ENCODE peak calls at places on chromosomes 11 and 22, in five cellular contexts. K is K562, I is H1, Z is GM12891, H is HepG2. U is an unnamed sample.

GRCh38 chr22:19663821-19664325 is 50.4 kb upstream of the SEPTIN5 start:
- DNase-seq in K (peak; percentile 82), I (peak; percentile 50), Z (no peak), H (no peak), U (no peak)

GRCh38 chr11:118622376-118623290 is 15.2 kb downstream of the PHLDB1 start:
- DNase-seq in K (no peak), I (no peak), Z (no peak), H (no peak), U (no peak)

GRCh38 chr11:26761382-26761781 is 39.5 kb upstream of the SLC5A12 start:
- DNase-seq in K (no peak), I (no peak), Z (no peak), H (no peak), U (no peak)

GRCh38 chr22:20165421-20165820 is 14.6 kb upstream of the CCDC188 start:
- DNase-seq in K (no peak), I (no peak), Z (no peak), H (no peak), U (no peak)

GRCh38 chr11:99271527-99271926 is 250.8 kb downstream of the CNTN5 start:
- DNase-seq in K (no peak), I (peak; percentile 50), Z (no peak), H (no peak), U (no peak)

GRCh38 chr11:65553301-65554001 is 4.7 kb downstream of the LTBP3 start:
- DNase-seq in K (peak; percentile 77), I (peak; percentile 86), Z (no peak), H (no peak), U (no peak)

GRCh38 chr22:40511604-40512003 is 124.9 kb downstream of the MRTFA start:
- DNase-seq in K (no peak), I (no peak), Z (no peak), H (no peak), U (no peak)

GRCh38 chr22:44711701-44712100 is 9.7 kb downstream of the PRR5 start:
- DNase-seq in K (no peak), I (no peak), Z (no peak), H (no peak), U (no peak)

GRCh38 chr22:42317691-42318547 is 47.5 kb upstream of the TCF20 start:
- DNase-seq in K (no peak), I (no peak), Z (no peak), H (no peak), U (no peak)

GRCh38 chr11:8720376-8720775 is 37.8 kb downstream of the RPL27A start:
- DNase-seq in K (no peak), I (no peak), Z (no peak), H (no peak), U (no peak)

GRCh38 chr11:128247235-128247594 is 340.1 kb downstream of the ETS1 start:
- DNase-seq in K (no peak), I (no peak), Z (no peak), H (no peak), U (no peak)

GRCh38 chr22:30245985-30246901 is at the start of gene LIF:
- DNase-seq in K (peak; percentile 60), I (peak; percentile 75), Z (peak; percentile 77), H (no peak), U (peak; percentile 60)

GRCh38 chr11:111359223-111360149 is 19.6 kb downstream of the POU2AF1 start:
- DNase-seq in K (no peak), I (no peak), Z (no peak), H (peak; percentile 74), U (no peak)

DNA sequence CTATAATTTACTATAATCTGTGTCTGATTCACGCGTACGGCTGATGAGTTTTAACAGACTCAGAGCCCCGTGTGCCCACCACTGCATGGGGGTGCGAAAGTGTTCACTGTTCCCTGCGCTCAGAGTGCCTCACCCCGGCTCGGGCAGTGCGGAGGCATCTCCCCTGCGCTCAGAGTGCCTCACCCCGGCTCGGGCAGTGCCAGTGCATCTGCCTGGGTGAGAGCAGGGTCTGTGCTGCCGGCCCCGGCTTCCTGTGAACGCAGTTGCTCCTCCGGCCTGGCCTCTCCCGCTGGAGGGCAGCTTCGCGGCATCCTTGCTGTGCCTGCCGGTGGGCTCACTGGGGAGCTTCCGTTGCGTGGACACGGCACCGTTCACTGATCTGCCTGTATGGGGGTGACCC is 14.2 kb downstream of the PTDSS2 start:
- DNase-seq in K (no peak), I (no peak), Z (no peak), H (no peak), U (no peak)
- TF ChIP-seq TAF1 in K (no peak), I (no peak), Z (no peak), H (no peak), U (no peak)

DNA sequence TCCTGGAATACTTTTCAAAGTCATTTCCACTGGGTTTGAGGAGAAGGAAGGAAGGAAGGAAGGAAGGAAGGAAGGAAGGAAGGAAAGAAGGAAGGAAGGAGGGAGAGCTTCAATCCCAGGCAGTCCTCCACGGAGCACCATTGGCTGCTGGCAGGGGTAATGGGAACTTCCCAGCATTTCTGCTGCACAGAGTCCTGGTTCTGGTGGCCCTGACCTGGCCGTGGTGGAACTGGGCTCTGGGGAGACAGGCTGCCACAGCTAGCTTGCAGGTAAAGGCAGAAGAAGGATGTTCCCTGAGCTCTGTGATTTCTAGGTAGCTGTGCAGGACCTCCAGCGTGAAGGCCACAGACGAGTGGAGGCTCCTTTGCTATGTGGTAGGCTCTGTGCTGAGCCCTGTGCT is 10.6 kb downstream of the PKNOX2 start:
- DNase-seq in K (no peak), I (no peak), Z (no peak), H (no peak), U (no peak)
- TF ChIP-seq TAF1 in K (no peak), I (no peak), Z (no peak), H (no peak), U (no peak)

DNA sequence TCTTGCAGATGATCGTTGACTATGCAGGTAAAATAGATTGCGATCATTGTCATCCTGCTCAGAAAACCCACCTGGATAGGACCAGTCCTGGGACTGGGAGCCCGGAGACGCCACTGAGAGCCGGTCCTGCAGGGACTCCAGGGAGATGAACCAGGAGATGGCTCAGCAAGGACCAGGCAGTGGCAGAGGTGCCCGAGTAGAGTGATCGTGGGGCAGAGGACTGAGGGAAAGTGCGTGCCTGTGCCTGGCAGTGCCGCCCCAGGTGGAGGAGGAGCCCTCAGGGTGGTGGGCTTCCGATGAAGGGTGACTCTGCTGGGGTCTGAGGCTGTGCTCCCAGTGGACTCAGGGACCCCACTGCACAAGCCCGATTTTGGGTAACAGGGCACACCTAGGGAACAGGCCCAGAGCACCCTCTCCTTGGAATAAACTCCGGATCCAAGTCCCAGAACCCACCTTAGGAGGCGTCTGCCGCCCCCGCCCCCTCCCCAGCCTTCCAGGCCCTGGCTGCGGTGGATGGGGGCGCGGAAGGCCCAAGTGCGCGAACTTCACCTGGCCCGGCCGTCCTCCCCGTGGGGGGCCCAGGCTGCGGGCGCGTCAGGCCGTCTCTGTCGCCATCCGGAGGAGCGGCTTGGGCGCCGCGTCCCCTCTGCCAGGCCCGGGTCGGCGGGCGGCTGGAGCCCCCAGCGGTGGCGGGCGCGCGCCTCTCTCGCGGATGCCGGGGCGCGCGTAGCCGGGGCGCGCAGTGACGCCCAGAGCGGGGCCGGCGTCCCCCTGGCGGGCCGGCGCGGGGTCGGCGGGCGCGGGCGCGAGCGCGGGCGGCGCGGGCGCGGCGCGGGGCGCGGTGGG is 1338.8 kb downstream of the BRD1 start:
- DNase-seq in K (no peak), I (peak; percentile 79), Z (no peak), H (no peak), U (no peak)
- TF ChIP-seq TAF1 in K (no peak), I (no peak), Z (no peak), H (no peak), U (no peak)

GRCh38 chr11:114178656-114179055 is 117.5 kb upstream of the NNMT start:
- DNase-seq in K (no peak), I (no peak), Z (no peak), H (no peak), U (no peak)

GRCh38 chr11:114181195-114181594 is 115.0 kb upstream of the NNMT start:
- DNase-seq in K (no peak), I (no peak), Z (no peak), H (no peak), U (no peak)

GRCh38 chr11:114181752-114182151 is 114.4 kb upstream of the NNMT start:
- DNase-seq in K (no peak), I (no peak), Z (no peak), H (no peak), U (no peak)

GRCh38 chr11:114179234-114179941 is 116.8 kb upstream of the NNMT start:
- DNase-seq in K (no peak), I (no peak), Z (no peak), H (no peak), U (no peak)

GRCh38 chr11:114180301-114181055 is 115.7 kb upstream of the NNMT start:
- DNase-seq in K (no peak), I (no peak), Z (no peak), H (peak; percentile 12), U (no peak)
- TF ChIP-seq TAF1 in K (no peak), I (no peak), Z (no peak), H (no peak), U (no peak)

U was measured in GM12892.